ENCODE peak calls at places on chromosomes 3 and 15, in nine cellular contexts. O is neural progenitor cell, I is PC-3, Q is GM23248, H is SK-N-SH, G is hepatocyte, D is HCT116, W is MM.1S, J is OCI-LY7. S is an unnamed sample.

GRCh38 chr15:74788716-74789151 is 6.9 kb downstream of the CSK start:
- DNase-seq in O (peak), I (no peak), Q (no peak), H (no peak), G (no peak), D (no peak), W (peak), J (peak), S (peak)

GRCh38 chr3:163556804-163557203 is 1521.5 kb downstream of the SI start:
- DNase-seq in O (no peak), I (peak), Q (no peak), H (no peak), G (no peak), D (no peak), W (no peak), J (no peak), S (no peak)

GRCh38 chr15:90823455-90823974 is 44.9 kb upstream of the FURIN start:
- DNase-seq in O (no peak), I (no peak), Q (no peak), H (no peak), G (peak), D (no peak), W (no peak), J (no peak), S (no peak)

GRCh38 chr3:124834723-124835718 is 52.1 kb downstream of the ITGB5 start:
- DNase-seq in O (peak), I (peak), Q (peak), H (no peak), G (peak), D (peak), W (peak), J (peak), S (peak)

GRCh38 chr3:70064194-70064787 is 64.8 kb downstream of the SAMMSON start:
- DNase-seq in O (peak), I (peak), Q (peak), H (peak), G (peak), D (peak), W (peak), J (peak), S (peak)

GRCh38 chr15:74121858-74122257 is 8.5 kb upstream of the ISLR2 start:
- DNase-seq in O (no peak), I (no peak), Q (no peak), H (no peak), G (no peak), D (no peak), W (no peak), J (no peak), S (no peak)

GRCh38 chr15:67796728-67797127 is 28.6 kb upstream of the SKOR1 start:
- DNase-seq in O (no peak), I (no peak), Q (no peak), H (no peak), G (no peak), D (no peak), W (no peak), J (peak), S (no peak)

GRCh38 chr3:111735271-111735758 is 123.8 kb upstream of the PHLDB2 start:
- DNase-seq in O (no peak), I (peak), Q (peak), H (no peak), G (peak), D (peak), W (no peak), J (no peak), S (no peak)

GRCh38 chr15:79918278-79918677 is 21.5 kb upstream of the MTHFS start:
- DNase-seq in O (peak), I (no peak), Q (no peak), H (no peak), G (peak), D (no peak), W (no peak), J (no peak), S (no peak)

GRCh38 chr3:139106013-139106932 is 61.6 kb upstream of the PRR23C start:
- DNase-seq in O (no peak), I (no peak), Q (no peak), H (no peak), G (no peak), D (no peak), W (no peak), J (no peak), S (no peak)

GRCh38 chr3:126447456-126448106 is 28.1 kb downstream of the ZXDC start:
- DNase-seq in O (no peak), I (no peak), Q (no peak), H (no peak), G (no peak), D (no peak), W (no peak), J (no peak), S (no peak)

GRCh38 chr15:67089218-67090193 is 24.1 kb downstream of the SMAD3 start:
- DNase-seq in O (no peak), I (peak), Q (peak), H (no peak), G (no peak), D (no peak), W (no peak), J (no peak), S (no peak)

GRCh38 chr3:107367353-107367752 is 9.9 kb upstream of the CCDC54 start:
- DNase-seq in O (no peak), I (peak), Q (peak), H (no peak), G (no peak), D (peak), W (no peak), J (peak), S (peak)

GRCh38 chr15:100279849-100280248 is 61.9 kb downstream of the ADAMTS17 start:
- DNase-seq in O (no peak), I (no peak), Q (no peak), H (no peak), G (no peak), D (no peak), W (no peak), J (no peak), S (no peak)

GRCh38 chr3:114450008-114450596 is 156.3 kb downstream of the TIGIT start:
- DNase-seq in O (no peak), I (no peak), Q (no peak), H (no peak), G (no peak), D (no peak), W (no peak), J (peak), S (no peak)

GRCh38 chr3:124053871-124054270 is 61.9 kb upstream of the ROPN1 start:
- DNase-seq in O (no peak), I (no peak), Q (no peak), H (no peak), G (no peak), D (no peak), W (peak), J (no peak), S (peak)

GRCh38 chr3:189270248-189270832 is 98.6 kb downstream of the TPRG1 start:
- DNase-seq in O (peak), I (peak), Q (peak), H (no peak), G (peak), D (peak), W (peak), J (peak), S (peak)

GRCh38 chr15:52252781-52253180 is 42.8 kb downstream of the MYO5C start:
- DNase-seq in O (no peak), I (peak), Q (peak), H (no peak), G (peak), D (peak), W (no peak), J (no peak), S (no peak)

GRCh38 chr15:58235961-58236360 is 97.8 kb downstream of the AQP9 start:
- DNase-seq in O (no peak), I (peak), Q (peak), H (no peak), G (no peak), D (no peak), W (no peak), J (no peak), S (no peak)

GRCh38 chr15:42012241-42012640 is 8.6 kb downstream of the PLA2G4E start:
- DNase-seq in O (no peak), I (no peak), Q (no peak), H (no peak), G (peak), D (no peak), W (no peak), J (no peak), S (no peak)

GRCh38 chr3:130565224-130565623 is 48.2 kb downstream of the COL6A6 start:
- DNase-seq in O (no peak), I (no peak), Q (no peak), H (no peak), G (no peak), D (no peak), W (no peak), J (no peak), S (peak)

GRCh38 chr3:138450704-138451424 is 16.4 kb downstream of the ESYT3 start:
- DNase-seq in O (no peak), I (no peak), Q (no peak), H (no peak), G (no peak), D (no peak), W (no peak), J (no peak), S (no peak)

GRCh38 chr3:187186801-187187421 is 10.4 kb upstream of the RTP1 start:
- DNase-seq in O (no peak), I (peak), Q (peak), H (no peak), G (peak), D (no peak), W (no peak), J (no peak), S (no peak)

GRCh38 chr15:59224474-59224873 is 17.8 kb downstream of the LDHAL6B start:
- DNase-seq in O (no peak), I (no peak), Q (no peak), H (no peak), G (peak), D (no peak), W (no peak), J (no peak), S (no peak)

GRCh38 chr3:37981348-37981664 is 9.3 kb upstream of the VILL start:
- DNase-seq in O (no peak), I (peak), Q (no peak), H (no peak), G (no peak), D (no peak), W (no peak), J (no peak), S (no peak)

GRCh38 chr3:49534581-49535495 is 19.4 kb upstream of the BSN start:
- DNase-seq in O (peak), I (no peak), Q (no peak), H (peak), G (peak), D (no peak), W (no peak), J (no peak), S (peak)

GRCh38 chr3:196726788-196727675 is 12.6 kb upstream of the PAK2 start:
- DNase-seq in O (no peak), I (peak), Q (peak), H (no peak), G (peak), D (no peak), W (no peak), J (no peak), S (no peak)

GRCh38 chr15:67175643-67176071 is 78.8 kb downstream of the AAGAB start:
- DNase-seq in O (no peak), I (no peak), Q (peak), H (no peak), G (peak), D (no peak), W (no peak), J (no peak), S (no peak)

GRCh38 chr3:35772364-35773009 is 133.2 kb downstream of the ARPP21 start:
- DNase-seq in O (no peak), I (peak), Q (no peak), H (peak), G (no peak), D (no peak), W (no peak), J (no peak), S (no peak)

GRCh38 chr3:5035692-5036535 is 56.7 kb downstream of the BHLHE40 start:
- DNase-seq in O (no peak), I (no peak), Q (peak), H (no peak), G (no peak), D (no peak), W (no peak), J (no peak), S (no peak)

GRCh38 chr15:38391186-38391585 is 62.7 kb upstream of the FAM98B start:
- DNase-seq in O (no peak), I (no peak), Q (peak), H (no peak), G (no peak), D (no peak), W (no peak), J (no peak), S (no peak)

GRCh38 chr3:52175416-52176187 is 21.4 kb upstream of the POC1A start:
- DNase-seq in O (no peak), I (no peak), Q (no peak), H (peak), G (no peak), D (no peak), W (no peak), J (no peak), S (no peak)

GRCh38 chr3:25513642-25514266 is 85.7 kb downstream of the RARB start:
- DNase-seq in O (no peak), I (no peak), Q (no peak), H (no peak), G (no peak), D (no peak), W (peak), J (no peak), S (peak)

GRCh38 chr15:68730491-68731317 is 90.0 kb downstream of the ANP32A start:
- DNase-seq in O (peak), I (peak), Q (peak), H (peak), G (peak), D (peak), W (peak), J (peak), S (peak)

GRCh38 chr15:81526029-81526428 is 152.0 kb upstream of the TMC3 start:
- DNase-seq in O (no peak), I (no peak), Q (no peak), H (peak), G (no peak), D (no peak), W (no peak), J (no peak), S (no peak)

GRCh38 chr3:9153763-9154601 is 95.5 kb downstream of the SRGAP3 start:
- DNase-seq in O (no peak), I (no peak), Q (peak), H (no peak), G (no peak), D (no peak), W (no peak), J (no peak), S (peak)

GRCh38 chr3:124092811-124093210 is 100.9 kb upstream of the ROPN1 start:
- DNase-seq in O (no peak), I (no peak), Q (no peak), H (no peak), G (no peak), D (no peak), W (no peak), J (no peak), S (peak)

GRCh38 chr15:88513195-88513594 is 33.3 kb downstream of the DET1 start:
- DNase-seq in O (no peak), I (peak), Q (peak), H (no peak), G (peak), D (no peak), W (no peak), J (no peak), S (no peak)

DNA sequence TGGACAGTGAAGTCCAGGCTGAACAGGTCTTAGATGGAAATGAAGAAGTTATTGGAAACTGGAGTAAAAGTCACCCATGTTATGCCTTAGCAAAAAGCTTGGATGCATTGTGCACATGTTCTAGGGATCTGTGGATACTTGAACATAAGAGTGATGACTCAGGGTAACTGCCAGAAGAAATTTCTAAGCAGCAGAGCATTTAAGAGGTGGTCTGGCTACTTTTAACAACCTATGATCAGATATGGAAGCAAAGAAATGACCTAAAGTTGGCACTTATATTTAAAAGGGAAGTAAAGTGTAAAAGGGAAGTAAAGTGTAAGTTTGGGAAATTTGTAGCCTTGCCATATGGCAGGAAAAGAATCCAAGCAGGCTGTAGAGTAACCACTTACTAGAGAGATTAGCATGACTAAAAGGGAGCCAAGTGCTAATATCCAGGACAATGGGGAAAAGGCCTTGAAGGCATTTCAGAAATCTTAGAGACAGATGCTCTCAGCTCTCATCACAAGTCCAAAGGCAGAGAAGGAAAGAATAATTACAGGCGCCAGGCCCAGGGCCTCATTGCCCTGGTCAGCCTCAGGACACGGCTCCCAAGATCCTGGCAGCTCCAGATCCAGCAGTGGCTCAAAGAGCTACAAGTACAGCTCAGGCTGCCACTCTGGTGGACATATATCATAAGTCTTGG is 73.9 kb upstream of the KCNH8 start:
- DNase-seq in O (no peak), I (no peak), Q (no peak), H (no peak), G (no peak), D (no peak), W (no peak), J (no peak), S (peak)
- TF ChIP-seq EZH2phosphoT487 in O (no peak), I (no peak), Q (no peak), H (no peak), G (no peak), D (no peak), W (no peak), J (no peak), S (no peak)

DNA sequence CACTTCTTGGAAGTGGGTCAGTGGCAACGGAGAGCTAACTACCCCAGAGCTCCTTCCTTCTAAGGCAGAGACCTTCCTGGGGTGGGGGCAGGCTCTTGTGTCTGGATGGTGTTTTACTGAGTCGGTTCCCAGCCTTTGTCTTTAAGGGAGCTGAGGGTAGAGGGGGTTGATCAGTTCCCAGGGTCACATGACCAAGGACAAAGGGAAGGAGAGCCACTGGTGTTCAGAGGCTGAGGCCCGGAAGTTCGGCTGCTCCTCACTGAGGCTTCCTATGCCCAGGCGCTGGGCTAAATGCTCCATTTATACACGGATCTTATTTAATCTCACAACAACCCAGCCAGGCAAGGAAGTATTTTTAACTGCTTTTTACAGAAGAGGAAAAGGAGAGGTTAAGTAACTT is 21.0 kb downstream of the EPHB3 start:
- DNase-seq in O (peak), I (no peak), Q (peak), H (no peak), G (no peak), D (no peak), W (no peak), J (no peak), S (peak)
- TF ChIP-seq EZH2phosphoT487 in O (no peak), I (no peak), Q (no peak), H (no peak), G (no peak), D (no peak), W (no peak), J (no peak), S (no peak)

GRCh38 chr3:190564175-190564574 is 50.3 kb downstream of the IL1RAP start:
- DNase-seq in O (no peak), I (no peak), Q (no peak), H (no peak), G (no peak), D (no peak), W (no peak), J (no peak), S (no peak)

GRCh38 chr3:190562866-190563525 is 49.1 kb downstream of the IL1RAP start:
- DNase-seq in O (no peak), I (peak), Q (no peak), H (no peak), G (no peak), D (peak), W (peak), J (no peak), S (no peak)

GRCh38 chr3:190566043-190566933 is 52.4 kb downstream of the IL1RAP start:
- DNase-seq in O (no peak), I (peak), Q (peak), H (peak), G (peak), D (peak), W (no peak), J (no peak), S (peak)

DNA sequence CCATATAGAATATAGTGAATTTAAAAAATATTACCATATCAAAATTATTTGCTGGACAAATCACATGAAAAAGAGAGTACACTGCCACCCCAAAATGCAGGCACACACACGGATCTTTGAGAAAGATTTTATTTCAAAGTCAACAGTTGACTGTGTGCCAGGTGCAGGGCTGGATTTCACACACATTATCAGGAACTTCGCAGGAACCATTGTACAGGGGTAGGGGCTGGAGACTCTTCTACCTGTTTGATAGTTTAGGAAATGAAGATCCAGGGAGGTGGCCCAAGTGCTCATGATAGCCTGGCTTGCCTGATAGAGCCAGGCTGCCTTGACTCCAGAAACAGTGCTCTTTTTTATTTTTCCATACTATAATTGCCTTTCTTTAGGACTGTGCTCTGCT is 54.2 kb downstream of the IL1RAP start:
- DNase-seq in O (no peak), I (no peak), Q (no peak), H (no peak), G (no peak), D (no peak), W (no peak), J (no peak), S (no peak)
- TF ChIP-seq EZH2phosphoT487 in O (no peak), I (no peak), Q (no peak), H (no peak), G (no peak), D (no peak), W (no peak), J (no peak), S (no peak)

GRCh38 chr15:96041982-96042733 is 288.3 kb upstream of the NR2F2 start:
- DNase-seq in O (no peak), I (no peak), Q (no peak), H (no peak), G (no peak), D (no peak), W (no peak), J (no peak), S (no peak)

GRCh38 chr15:96037584-96037983 is 292.9 kb upstream of the NR2F2 start:
- DNase-seq in O (no peak), I (no peak), Q (no peak), H (no peak), G (no peak), D (no peak), W (no peak), J (no peak), S (no peak)

GRCh38 chr15:96035091-96035490 is 295.4 kb upstream of the NR2F2 start:
- DNase-seq in O (no peak), I (no peak), Q (no peak), H (no peak), G (no peak), D (no peak), W (no peak), J (no peak), S (no peak)

GRCh38 chr15:96042734-96043224 is 287.7 kb upstream of the NR2F2 start:
- DNase-seq in O (no peak), I (no peak), Q (no peak), H (no peak), G (no peak), D (no peak), W (peak), J (peak), S (no peak)

DNA sequence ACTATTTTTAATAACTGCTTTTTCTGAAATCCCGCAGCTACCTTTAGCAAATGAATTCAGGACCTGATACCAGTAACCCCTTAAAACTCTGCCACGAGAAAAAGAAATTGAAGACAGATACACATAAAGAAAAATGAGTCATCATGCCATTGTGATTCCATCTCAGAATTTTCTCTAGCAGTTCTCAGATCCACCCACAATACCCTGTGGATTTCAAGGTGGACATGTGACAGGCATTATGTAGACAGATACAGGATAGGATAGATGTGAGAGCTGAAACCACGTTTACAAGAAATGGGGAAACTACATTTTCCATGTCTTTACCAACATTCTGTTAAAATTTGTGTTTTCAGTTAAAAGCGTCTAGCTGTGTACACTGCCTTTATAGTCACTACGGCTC is 291.9 kb upstream of the NR2F2 start:
- DNase-seq in O (no peak), I (no peak), Q (peak), H (no peak), G (no peak), D (no peak), W (no peak), J (no peak), S (no peak)
- TF ChIP-seq EZH2phosphoT487 in O (no peak), I (no peak), Q (no peak), H (no peak), G (no peak), D (no peak), W (no peak), J (no peak), S (no peak)